ENCODE peak calls at places on chromosome 14, in four cellular contexts. G is GM18507, J is EH, H is NCI-H345. K is an unnamed sample.

GRCh38 chr14:77314043-77314442 is 6.6 kb downstream of the POMT2 start:
- DNase-seq in G (no peak), J (peak), H (no peak), K (no peak)

GRCh38 chr14:33958616-33959226 is 7.8 kb upstream of the EGLN3 start:
- DNase-seq in G (no peak), J (no peak), H (no peak), K (no peak)

GRCh38 chr14:71686677-71687076 is 245.6 kb upstream of the RGS6 start:
- DNase-seq in G (no peak), J (peak), H (no peak), K (no peak)

GRCh38 chr14:77616454-77617229 is at the start of gene SPTLC2:
- DNase-seq in G (peak), J (peak), H (peak), K (peak)

GRCh38 chr14:61388173-61388975 is 67.0 kb downstream of the PRKCH start:
- DNase-seq in G (peak), J (peak), H (peak), K (no peak)

GRCh38 chr14:94787092-94787491 is 17.2 kb upstream of the GSC start:
- DNase-seq in G (no peak), J (no peak), H (no peak), K (no peak)

GRCh38 chr14:64234877-64235651 is 59.1 kb downstream of the ESR2 start:
- DNase-seq in G (no peak), J (peak), H (peak), K (no peak)

GRCh38 chr14:22002860-22003284 is 329.3 kb upstream of the OR4E1 start:
- DNase-seq in G (no peak), J (no peak), H (no peak), K (peak)

GRCh38 chr14:105204206-105204930 is 23.3 kb upstream of the NUDT14 start:
- DNase-seq in G (no peak), J (no peak), H (no peak), K (peak)

GRCh38 chr14:89327771-89328212 is 89.2 kb downstream of the FOXN3 start:
- DNase-seq in G (no peak), J (peak), H (no peak), K (no peak)

GRCh38 chr14:61003571-61003970 is 22.5 kb downstream of the SLC38A6 start:
- DNase-seq in G (no peak), J (peak), H (no peak), K (no peak)

K was measured in RPMI8226.